ENCODE peak calls at places on chromosomes 11 and 22, in ten cellular contexts. D, K, T, V, S, I, U, X, H and G are unnamed samples.

GRCh38 chr11:62710001-62710345 is 2.5 kb downstream of the GNG3 start:
- DNase-seq in K (peak), T (no peak), S (peak), D (no peak), V (peak), U (no peak), X (no peak), H (no peak), I (peak), G (no peak)

GRCh38 chr11:127670372-127670771 is 669.8 kb upstream of the KIRREL3 start:
- DNase-seq in H (no peak), T (no peak), S (no peak), D (no peak), I (no peak), U (no peak), V (no peak), X (no peak), K (no peak), G (no peak)

GRCh38 chr22:35397095-35397904 is 2.6 kb upstream of the MCM5 start:
- DNase-seq in U (peak), D (no peak), I (peak), T (peak), X (no peak), S (no peak), V (no peak), K (peak), H (no peak), G (no peak)

GRCh38 chr11:126363706-126364245 is 8.3 kb downstream of the ST3GAL4 start:
- DNase-seq in X (no peak), T (no peak), D (no peak), H (no peak), V (no peak), S (peak), I (no peak), U (peak), K (no peak), G (no peak)

GRCh38 chr11:48028909-48029685 is 48.7 kb downstream of the PTPRJ start:
- DNase-seq in I (no peak), H (no peak), U (no peak), K (peak), X (no peak), S (no peak), T (peak), D (no peak), V (no peak), G (no peak)

GRCh38 chr11:72969894-72970335 is 155.7 kb downstream of the ATG16L2 start:
- DNase-seq in T (peak), D (no peak), H (no peak), X (no peak), I (peak), S (no peak), V (no peak), U (no peak), K (peak), G (no peak)

GRCh38 chr11:33697997-33698396 is 2.6 kb downstream of the C11orf91 start:
- DNase-seq in I (no peak), V (no peak), T (no peak), K (no peak), D (no peak), U (no peak), S (no peak), H (no peak), X (no peak), G (no peak)

GRCh38 chr11:65713212-65713969 is 1.3 kb downstream of the KAT5 start:
- DNase-seq in D (no peak), U (no peak), X (no peak), H (no peak), T (no peak), S (no peak), I (no peak), V (no peak), K (no peak), G (no peak)

GRCh38 chr11:20089357-20089756 is 70.9 kb downstream of the DBX1 start:
- DNase-seq in H (no peak), X (no peak), I (no peak), S (no peak), V (no peak), T (no peak), K (no peak), D (no peak), U (no peak), G (no peak)

GRCh38 chr22:19128009-19128401 is 3.1 kb upstream of the TSSK2 start:
- DNase-seq in X (no peak), U (no peak), D (no peak), I (no peak), V (no peak), T (no peak), H (no peak), S (no peak), K (no peak), G (no peak)

GRCh38 chr22:32823024-32823730 is 21.7 kb downstream of the TIMP3 start:
- DNase-seq in V (no peak), H (no peak), U (no peak), I (peak), X (no peak), K (peak), S (no peak), D (no peak), T (peak), G (no peak)

GRCh38 chr11:35009191-35009940 is 92.9 kb downstream of the PDHX start:
- DNase-seq in K (peak), S (no peak), X (peak), H (no peak), T (peak), I (peak), V (no peak), U (no peak), D (peak), G (no peak)

GRCh38 chr11:3723014-3723708 is 52.0 kb upstream of the CHRNA10 start:
- DNase-seq in K (peak), S (no peak), U (no peak), T (peak), H (no peak), I (peak), X (no peak), V (no peak), D (peak), G (no peak)

GRCh38 chr11:91263698-91264097 is 960.9 kb upstream of the FAT3 start:
- DNase-seq in V (no peak), I (no peak), H (no peak), S (no peak), U (no peak), K (no peak), D (no peak), T (no peak), X (no peak), G (no peak)

GRCh38 chr11:43925063-43925931 is 17.1 kb upstream of the C11orf96 start:
- DNase-seq in I (no peak), H (no peak), S (no peak), V (no peak), T (peak), K (no peak), X (no peak), D (no peak), U (no peak), G (no peak)

GRCh38 chr11:44931466-44931865 is 19.2 kb downstream of the TP53I11 start:
- DNase-seq in D (no peak), V (no peak), K (no peak), H (no peak), S (no peak), T (no peak), I (no peak), U (no peak), X (no peak), G (no peak)

DNA sequence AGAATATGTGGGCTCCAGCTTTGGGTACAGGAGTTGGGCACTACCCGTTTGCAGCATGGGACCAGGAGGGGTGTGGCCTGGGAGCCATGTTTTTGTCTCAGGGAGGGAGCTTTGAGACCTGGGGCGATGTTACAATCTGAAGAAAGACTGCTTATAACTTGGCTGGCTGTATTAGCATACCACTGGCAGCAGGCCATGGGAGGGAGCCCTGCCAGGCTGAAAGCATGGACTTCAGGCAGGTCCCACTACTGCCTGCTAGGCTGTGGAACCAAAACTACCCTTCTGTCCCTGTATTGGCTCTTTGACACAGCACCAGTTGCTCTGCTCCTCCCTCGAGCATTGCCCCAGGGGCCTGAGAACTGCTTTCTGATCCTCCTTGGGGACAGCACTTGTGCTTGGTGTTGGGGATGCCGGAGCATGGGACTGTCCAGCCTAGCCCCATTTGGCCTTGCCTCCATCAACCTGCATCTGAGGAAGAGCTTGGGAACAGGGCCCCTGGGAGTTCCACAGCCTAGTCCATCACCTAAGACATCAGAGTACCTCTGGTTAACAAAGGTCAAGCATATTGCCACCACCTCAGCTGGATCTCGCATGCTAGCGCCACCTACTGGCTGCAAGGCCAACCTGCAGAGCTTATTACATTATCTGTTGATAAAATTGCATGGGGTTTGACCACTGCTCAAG is 217.4 kb downstream of the SBF2 start:
- DNase-seq in K (peak), T (peak), I (peak), H (no peak), U (peak), D (no peak), X (no peak), S (no peak), V (peak), G (no peak)
- TF ChIP-seq CTCF in K (peak), T (peak), I (peak), H (no peak), U (no peak), D (peak), X (no peak), S (peak), V (peak), G (peak)

GRCh38 chr22:31248965-31249940 is 37.2 kb downstream of the LIMK2 start:
- DNase-seq in S (no peak), K (peak), H (no peak), U (peak), I (peak), V (no peak), X (no peak), D (no peak), T (no peak), G (no peak)

GRCh38 chr22:31244943-31245451 is 32.9 kb downstream of the LIMK2 start:
- DNase-seq in U (no peak), I (no peak), S (no peak), X (no peak), H (no peak), V (no peak), K (no peak), D (no peak), T (no peak), G (no peak)

GRCh38 chr22:31248138-31248745 is 36.1 kb downstream of the LIMK2 start:
- DNase-seq in S (peak), I (peak), K (peak), X (peak), T (peak), H (peak), D (peak), V (peak), U (peak), G (peak)

GRCh38 chr22:31246687-31247086 is 34.6 kb downstream of the LIMK2 start:
- DNase-seq in S (no peak), I (no peak), D (no peak), U (no peak), K (no peak), X (no peak), V (no peak), H (no peak), T (no peak), G (no peak)

DNA sequence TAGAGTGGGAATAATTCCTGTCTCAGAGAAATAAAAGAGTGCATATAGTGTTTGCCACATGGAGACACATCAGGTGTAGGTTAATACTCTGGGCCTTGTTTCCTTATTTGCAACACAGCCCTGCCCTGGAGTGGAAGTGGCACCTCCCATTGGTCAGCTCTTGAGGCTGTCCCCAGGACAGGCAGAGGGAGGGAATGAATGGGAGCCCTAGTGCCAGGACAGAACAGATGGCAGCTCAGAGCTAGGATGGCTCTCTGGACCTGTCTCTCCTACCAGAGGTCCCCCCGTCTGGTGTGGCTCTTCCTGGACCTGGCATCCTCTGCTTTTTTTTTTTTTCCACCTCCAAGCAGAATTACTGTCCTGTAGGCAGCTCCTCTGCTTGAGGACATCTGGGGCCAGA is 35.6 kb downstream of the LIMK2 start:
- DNase-seq in V (no peak), X (no peak), I (no peak), S (no peak), K (no peak), D (no peak), H (no peak), T (no peak), U (no peak), G (no peak)
- H3K4me3 ChIP-seq in V (peak), X (no peak), I (peak), S (peak), K (peak), D (peak), H (no peak), T (no peak), U (peak), G (peak)

GRCh38 chr11:17635551-17635938 is 83.8 kb upstream of the MYOD1 start:
- DNase-seq in D (no peak), S (no peak), U (no peak), T (no peak), V (no peak), H (no peak), K (no peak), X (no peak), I (no peak), G (no peak)
- TF ChIP-seq CTCF in D (no peak), S (no peak), U (no peak), T (no peak), V (no peak), H (no peak), K (no peak), X (no peak), I (no peak), G (no peak)

DNA sequence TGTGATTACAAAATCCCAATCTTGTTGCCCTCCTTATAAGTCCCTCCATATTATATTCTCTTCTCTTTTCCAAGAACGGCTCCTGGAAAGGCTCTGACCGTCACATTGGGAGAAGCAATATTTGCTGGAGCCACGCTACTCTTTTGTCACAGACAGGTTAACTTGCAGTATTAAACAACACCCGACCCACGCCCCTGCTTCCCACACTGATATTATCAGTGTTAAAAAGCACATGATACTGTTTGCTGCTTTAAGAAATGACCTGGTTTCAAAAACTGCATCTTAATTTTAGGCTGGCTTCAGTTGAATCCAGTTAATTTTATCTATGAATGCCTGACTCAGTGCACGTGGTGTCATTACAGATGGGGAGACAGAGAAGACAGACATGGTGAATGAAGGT is 3.1 kb downstream of the FLI1 start:
- DNase-seq in V (no peak), T (no peak), U (no peak), S (no peak), H (no peak), X (no peak), K (no peak), D (no peak), I (no peak), G (no peak)
- H3K4me3 ChIP-seq in V (peak), T (no peak), U (peak), S (peak), H (peak), X (peak), K (peak), D (no peak), I (no peak), G (no peak)

DNA sequence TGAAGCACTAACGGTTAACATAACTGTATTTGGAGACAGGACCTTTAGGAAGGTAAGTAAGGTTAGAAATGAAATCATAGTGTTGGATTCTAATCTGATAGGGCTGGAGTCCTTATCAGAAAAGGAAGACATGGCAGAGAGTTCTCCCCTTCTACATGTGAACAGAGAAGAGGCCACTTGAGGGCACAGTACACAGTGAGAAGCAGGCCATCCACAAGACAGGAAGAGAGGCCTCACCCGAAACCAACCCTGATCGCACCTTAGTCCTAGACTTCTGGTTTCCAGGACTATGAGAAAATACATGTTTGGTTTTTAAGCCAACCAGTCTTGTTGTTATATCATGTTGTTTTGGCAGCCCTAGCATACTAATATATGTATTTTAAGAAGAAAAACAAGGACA is 170.0 kb downstream of the LRRC4C start:
- DNase-seq in S (no peak), V (no peak), K (no peak), H (no peak), I (no peak), D (no peak), U (no peak), X (no peak), T (no peak), G (no peak)
- TF ChIP-seq CTCF in S (no peak), V (no peak), K (no peak), H (no peak), I (no peak), D (no peak), U (no peak), X (no peak), T (no peak), G (no peak)

GRCh38 chr11:27700351-27701261 is at the start of gene BDNF:
- DNase-seq in I (peak), K (peak), H (no peak), U (no peak), D (no peak), T (peak), X (no peak), S (peak), V (peak), G (no peak)

GRCh38 chr11:27699926-27700350 is 317 bp downstream of the BDNF start:
- DNase-seq in K (no peak), U (no peak), T (no peak), D (no peak), I (no peak), S (peak), H (no peak), V (no peak), X (no peak), G (no peak)

GRCh38 chr11:27699242-27699925 is 871 bp downstream of the BDNF start:
- DNase-seq in D (no peak), V (no peak), S (peak), H (no peak), K (peak), X (no peak), U (no peak), T (peak), I (peak), G (no peak)

GRCh38 chr11:27697679-27698275 is 2.5 kb downstream of the BDNF start:
- DNase-seq in X (no peak), V (no peak), U (no peak), D (no peak), S (no peak), I (peak), K (no peak), T (no peak), H (no peak), G (no peak)

GRCh38 chr11:27698872-27699241 is 1.4 kb downstream of the BDNF start:
- DNase-seq in H (no peak), T (peak), U (peak), V (peak), D (peak), K (peak), S (peak), X (peak), I (peak), G (no peak)
- H3K4me3 ChIP-seq in H (peak), T (peak), U (peak), V (peak), D (peak), K (peak), S (peak), X (no peak), I (peak), G (no peak)

GRCh38 chr22:45263790-45264269 is 20.9 kb upstream of the UPK3A start:
- DNase-seq in V (peak), K (peak), X (peak), I (peak), H (peak), U (peak), D (peak), S (peak), T (peak), G (peak)
- TF ChIP-seq CTCF in V (peak), K (peak), X (peak), I (peak), H (peak), U (peak), D (peak), S (peak), T (peak), G (peak)